ENCODE peak calls at places on chromosome 22, in four cellular contexts. C is upper lobe of left lung, S is HCT116, P is HepG2. K is an unnamed sample.

GRCh38 chr22:31106001-31106571 is 1.3 kb downstream of the SELENOM start:
- ATAC-seq in C (no peak), S (no peak), P (peak), K (no peak)

GRCh38 chr22:39994566-39995345 is at the start of gene FAM83F:
- ATAC-seq in C (no peak), S (peak), P (no peak), K (peak)

GRCh38 chr22:37311761-37312312 is 29.5 kb downstream of the CYTH4 start:
- ATAC-seq in C (no peak), S (no peak), P (no peak), K (no peak)

GRCh38 chr22:31400023-31400397 is 606 bp downstream of the DRG1 start:
- ATAC-seq in C (no peak), S (no peak), P (peak), K (no peak)

GRCh38 chr22:27192135-27192900 is 534.9 kb downstream of the MIAT start:
- ATAC-seq in C (no peak), S (no peak), P (no peak), K (peak)

GRCh38 chr22:32660292-32660691 is 141.2 kb upstream of the TIMP3 start:
- ATAC-seq in C (peak), S (peak), P (peak), K (peak)

GRCh38 chr22:38338772-38339379 is 21.6 kb upstream of the CSNK1E start:
- ATAC-seq in C (no peak), S (no peak), P (peak), K (no peak)

GRCh38 chr22:38017272-38017920 is 33.0 kb upstream of the SOX10 start:
- ATAC-seq in C (no peak), S (peak), P (peak), K (peak)

GRCh38 chr22:39088688-39089032 is 8.4 kb upstream of the APOBEC3H start:
- ATAC-seq in C (no peak), S (no peak), P (no peak), K (no peak)

GRCh38 chr22:19213496-19214473 is 35.2 kb upstream of the SLC25A1 start:
- ATAC-seq in C (no peak), S (no peak), P (no peak), K (no peak)

GRCh38 chr22:25987948-25988347 is 181.3 kb upstream of the SEZ6L start:
- ATAC-seq in C (no peak), S (no peak), P (no peak), K (no peak)

GRCh38 chr22:41518048-41518347 is 26.3 kb downstream of the POLR3H start:
- ATAC-seq in C (no peak), S (no peak), P (no peak), K (no peak)

GRCh38 chr22:10741210-10741609 is 4786.8 kb upstream of the OR11H1 start:
- ATAC-seq in C (no peak), S (no peak), P (peak), K (no peak)

GRCh38 chr22:27554106-27554814 is 247.3 kb downstream of the MN1 start:
- ATAC-seq in C (no peak), S (no peak), P (no peak), K (peak)

GRCh38 chr22:29260031-29260560 is 7.7 kb downstream of the RHBDD3 start:
- ATAC-seq in C (peak), S (no peak), P (peak), K (no peak)

GRCh38 chr22:39351689-39352214 is 2.0 kb downstream of the SYNGR1 start:
- ATAC-seq in C (no peak), S (no peak), P (no peak), K (no peak)

GRCh38 chr22:41943661-41944209 is 3.2 kb downstream of the CENPM start:
- ATAC-seq in C (no peak), S (no peak), P (no peak), K (no peak)

GRCh38 chr22:40552070-40552469 is 84.4 kb downstream of the MRTFA start:
- ATAC-seq in C (no peak), S (no peak), P (no peak), K (no peak)

GRCh38 chr22:40645579-40646197 is 9.2 kb upstream of the MRTFA start:
- ATAC-seq in C (no peak), S (no peak), P (no peak), K (no peak)

GRCh38 chr22:27888310-27888709 is 30.7 kb downstream of the PITPNB start:
- ATAC-seq in C (no peak), S (no peak), P (no peak), K (no peak)

GRCh38 chr22:44309647-44310046 is 3.1 kb downstream of the SHISAL1 start:
- ATAC-seq in C (no peak), S (no peak), P (no peak), K (peak)

GRCh38 chr22:27340047-27340446 is 461.5 kb downstream of the MN1 start:
- ATAC-seq in C (no peak), S (no peak), P (no peak), K (no peak)

GRCh38 chr22:20093437-20093836 is 13.4 kb downstream of the DGCR8 start:
- ATAC-seq in C (no peak), S (no peak), P (peak), K (no peak)

GRCh38 chr22:38859581-38860290 is 12.3 kb downstream of the CBX6 start:
- ATAC-seq in C (no peak), S (peak), P (peak), K (no peak)

GRCh38 chr22:28123989-28124766 is 205.1 kb upstream of the PITPNB start:
- ATAC-seq in C (no peak), S (no peak), P (no peak), K (no peak)

GRCh38 chr22:49649166-49649565 is 178.5 kb downstream of the BRD1 start:
- ATAC-seq in C (no peak), S (no peak), P (no peak), K (no peak)

GRCh38 chr22:38072322-38073149 is 11.4 kb downstream of the SLC16A8 start:
- ATAC-seq in C (no peak), S (no peak), P (no peak), K (no peak)

GRCh38 chr22:42396621-42397331 is 35.4 kb downstream of the NFAM1 start:
- ATAC-seq in C (peak), S (peak), P (no peak), K (peak)

GRCh38 chr22:41531736-41532477 is 12.4 kb downstream of the POLR3H start:
- ATAC-seq in C (no peak), S (no peak), P (no peak), K (no peak)

GRCh38 chr22:42154731-42155543 is 24.3 kb upstream of the CYP2D6 start:
- ATAC-seq in C (no peak), S (no peak), P (no peak), K (no peak)

GRCh38 chr22:50456466-50457234 is 18.2 kb downstream of the SBF1 start:
- ATAC-seq in C (no peak), S (peak), P (peak), K (no peak)

GRCh38 chr22:38314140-38314991 is 2.9 kb downstream of the CSNK1E start:
- ATAC-seq in C (no peak), S (no peak), P (no peak), K (no peak)

GRCh38 chr22:32528316-32528715 is 53.7 kb downstream of the FBXO7 start:
- ATAC-seq in C (no peak), S (no peak), P (no peak), K (no peak)

GRCh38 chr22:30506507-30506968 is 1.0 kb upstream of the SEC14L4 start:
- ATAC-seq in C (peak), S (no peak), P (no peak), K (no peak)

GRCh38 chr22:17575151-17575550 is 11.9 kb downstream of the SLC25A18 start:
- ATAC-seq in C (no peak), S (no peak), P (no peak), K (no peak)

GRCh38 chr22:17570851-17571631 is 7.7 kb downstream of the SLC25A18 start:
- ATAC-seq in C (peak), S (no peak), P (peak), K (peak)

GRCh38 chr22:17565986-17566687 is 2.8 kb downstream of the SLC25A18 start:
- ATAC-seq in C (no peak), S (no peak), P (no peak), K (no peak)

GRCh38 chr22:17566776-17567175 is 3.5 kb downstream of the SLC25A18 start:
- ATAC-seq in C (no peak), S (no peak), P (no peak), K (no peak)

DNA sequence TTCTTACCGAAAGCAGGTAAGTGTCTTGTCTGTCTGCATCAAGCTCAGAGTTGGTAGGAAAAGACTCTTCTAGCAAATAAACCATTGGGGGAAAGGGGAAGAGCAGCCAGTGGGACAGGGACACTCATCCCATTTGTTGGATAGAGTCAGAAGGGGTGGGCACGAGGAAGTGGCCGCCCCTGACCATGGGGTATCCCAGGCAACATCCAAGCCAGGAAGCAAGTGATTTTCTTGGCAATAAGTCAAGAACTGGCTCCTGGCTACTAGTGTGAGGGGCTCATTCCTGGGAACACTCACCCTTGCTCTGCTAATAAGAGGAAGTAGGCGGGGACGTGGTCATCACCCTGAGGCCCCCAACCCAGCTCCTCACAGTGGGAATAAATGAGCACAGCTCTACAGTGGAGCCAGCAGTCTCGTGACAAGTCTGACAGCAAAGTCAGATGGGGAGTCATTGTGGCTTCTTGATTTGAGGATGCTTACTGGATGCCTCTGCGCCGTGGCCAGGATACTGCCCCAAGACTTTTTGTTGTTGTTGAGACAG is 6.7 kb downstream of the SLC25A18 start:
- ATAC-seq in C (peak), S (no peak), P (peak), K (no peak)
- TF ChIP-seq POLR2AphosphoS5 in C (peak), S (no peak), P (no peak), K (no peak)

DNA sequence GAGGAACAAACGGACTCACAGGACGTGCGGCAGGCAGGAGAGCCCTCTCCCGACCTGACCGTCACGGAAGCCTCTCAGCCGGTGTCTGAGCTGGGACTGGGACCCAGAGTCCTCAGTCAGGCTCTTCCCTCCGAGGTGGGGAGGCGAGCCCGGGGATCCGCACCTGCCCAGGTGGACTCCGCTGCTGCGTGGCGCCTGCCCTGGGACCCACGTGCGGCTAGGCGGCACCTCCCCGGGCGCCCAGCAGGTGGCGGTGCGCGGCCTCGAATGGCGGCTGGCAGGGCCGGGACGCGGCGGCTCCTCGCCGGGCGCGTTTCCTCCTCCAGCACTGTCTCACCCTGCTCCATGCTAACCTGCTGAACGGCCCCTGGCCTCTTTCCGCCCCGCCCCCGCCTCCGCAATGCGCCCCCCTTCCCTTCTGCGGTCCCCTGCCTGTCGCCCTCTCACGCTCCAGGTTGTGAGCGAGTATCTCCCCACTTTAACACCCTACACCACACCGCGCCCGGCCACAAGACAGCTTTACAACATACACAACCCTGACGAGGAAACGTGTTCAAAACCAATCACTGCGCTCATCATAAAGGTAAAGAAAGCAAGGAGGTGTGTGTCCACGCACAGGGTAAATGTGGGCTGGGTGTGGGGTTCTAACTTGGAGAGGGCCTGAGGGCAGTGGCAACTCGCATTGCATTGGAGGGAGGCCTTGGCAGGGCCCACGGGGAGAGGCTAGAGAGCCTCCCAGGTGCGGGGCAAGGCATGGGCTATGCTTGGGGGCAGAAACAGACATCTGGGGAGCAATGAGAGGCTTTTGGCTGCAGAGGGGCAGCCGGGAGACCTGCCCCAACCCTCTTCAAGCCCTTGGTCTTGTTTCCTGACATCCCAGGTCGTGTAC is 25.9 kb upstream of the ATXN10 start:
- ATAC-seq in C (peak), S (peak), P (peak), K (peak)
- TF ChIP-seq POLR2A in C (no peak), S (no peak), P (no peak), K (no peak)

GRCh38 chr22:48070760-48071159 is 1308.3 kb downstream of the TBC1D22A start:
- ATAC-seq in C (no peak), S (no peak), P (no peak), K (no peak)
- TF ChIP-seq CTCF in C (no peak), S (no peak), P (no peak), K (no peak)

GRCh38 chr22:23223566-23224317 is 43.4 kb downstream of the BCR start:
- ATAC-seq in C (no peak), S (no peak), P (peak), K (no peak)
- TF ChIP-seq POLR2AphosphoS5 in C (peak), S (no peak), P (no peak), K (no peak)

GRCh38 chr22:46287873-46288751 is 8.6 kb upstream of the GTSE1 start:
- ATAC-seq in C (peak), S (no peak), P (peak), K (peak)
- TF ChIP-seq POLR2A in C (no peak), S (no peak), P (no peak), K (no peak)

GRCh38 chr22:21977814-21978213 is 4.8 kb downstream of the TOP3B start:
- ATAC-seq in C (no peak), S (no peak), P (no peak), K (no peak)
- TF ChIP-seq CTCF in C (no peak), S (no peak), P (no peak), K (no peak)

GRCh38 chr22:36285545-36285944 is 32.6 kb downstream of the APOL1 start:
- ATAC-seq in C (no peak), S (no peak), P (no peak), K (no peak)

GRCh38 chr22:36287881-36288515 is 35.1 kb downstream of the APOL1 start:
- ATAC-seq in C (no peak), S (no peak), P (no peak), K (no peak)

GRCh38 chr22:36289406-36289870 is 36.5 kb downstream of the APOL1 start:
- ATAC-seq in C (peak), S (no peak), P (no peak), K (no peak)

GRCh38 chr22:36286096-36286957 is 33.4 kb downstream of the APOL1 start:
- ATAC-seq in C (peak), S (peak), P (peak), K (peak)

GRCh38 chr22:36288571-36289405 is 35.9 kb downstream of the APOL1 start:
- ATAC-seq in C (no peak), S (no peak), P (no peak), K (no peak)
- TF ChIP-seq POLR2AphosphoS5 in C (no peak), S (no peak), P (no peak), K (no peak)

K was measured in gastroesophageal sphincter.